ENCODE peak calls at places on chromosomes 5 and 9, in seven cellular contexts. One of them, this sample, is unnamed.

GRCh38 chr5:38118080-38118479 is 140.3 kb upstream of the EGFLAM start:
- DNase-seq in endothelial cell of umbilical vein: no peak
- DNase-seq in suprapubic skin: no peak
- DNase-seq in pancreas: no peak
- DNase-seq in CD4-positive, alpha-beta memory T cell: no peak
- DNase-seq in CD4-positive, CD25-positive, alpha-beta regulatory T cell: no peak
- DNase-seq in upper lobe of right lung: no peak
- DNase-seq in this sample: no peak

GRCh38 chr9:27195191-27195590 is 86.2 kb downstream of the TEK start:
- DNase-seq in upper lobe of right lung: no peak
- DNase-seq in endothelial cell of umbilical vein: no peak
- DNase-seq in pancreas: no peak
- DNase-seq in CD4-positive, alpha-beta memory T cell: no peak
- DNase-seq in suprapubic skin: no peak
- DNase-seq in CD4-positive, CD25-positive, alpha-beta regulatory T cell: no peak
- DNase-seq in this sample: no peak

GRCh38 chr5:143106175-143106574 is 297.3 kb downstream of the NR3C1 start:
- DNase-seq in CD4-positive, alpha-beta memory T cell: no peak
- DNase-seq in suprapubic skin: no peak
- DNase-seq in endothelial cell of umbilical vein: peak; percentile 79
- DNase-seq in upper lobe of right lung: no peak
- DNase-seq in CD4-positive, CD25-positive, alpha-beta regulatory T cell: no peak
- DNase-seq in pancreas: peak; percentile 73
- DNase-seq in this sample: peak; percentile 51

GRCh38 chr9:22528485-22528884 is 81.9 kb downstream of the DMRTA1 start:
- DNase-seq in suprapubic skin: no peak
- DNase-seq in CD4-positive, alpha-beta memory T cell: no peak
- DNase-seq in upper lobe of right lung: no peak
- DNase-seq in pancreas: no peak
- DNase-seq in endothelial cell of umbilical vein: no peak
- DNase-seq in CD4-positive, CD25-positive, alpha-beta regulatory T cell: no peak
- DNase-seq in this sample: no peak

GRCh38 chr5:62593331-62593730 is 14.7 kb downstream of the LRRC70 start:
- DNase-seq in CD4-positive, CD25-positive, alpha-beta regulatory T cell: no peak
- DNase-seq in endothelial cell of umbilical vein: peak; percentile 44
- DNase-seq in upper lobe of right lung: no peak
- DNase-seq in suprapubic skin: no peak
- DNase-seq in CD4-positive, alpha-beta memory T cell: no peak
- DNase-seq in pancreas: no peak
- DNase-seq in this sample: no peak

GRCh38 chr5:77086611-77087483 is at the start of gene ZBED3:
- DNase-seq in CD4-positive, alpha-beta memory T cell: peak; percentile 74
- DNase-seq in pancreas: peak; percentile 82
- DNase-seq in endothelial cell of umbilical vein: peak; percentile 83
- DNase-seq in CD4-positive, CD25-positive, alpha-beta regulatory T cell: peak; percentile 61
- DNase-seq in suprapubic skin: peak; percentile 83
- DNase-seq in upper lobe of right lung: peak; percentile 91
- DNase-seq in this sample: peak; percentile 89

GRCh38 chr9:121876212-121876611 is 216.9 kb downstream of the TTLL11 start:
- DNase-seq in CD4-positive, CD25-positive, alpha-beta regulatory T cell: no peak
- DNase-seq in pancreas: no peak
- DNase-seq in CD4-positive, alpha-beta memory T cell: no peak
- DNase-seq in endothelial cell of umbilical vein: no peak
- DNase-seq in suprapubic skin: no peak
- DNase-seq in upper lobe of right lung: no peak
- DNase-seq in this sample: no peak

GRCh38 chr5:157505496-157505895 is 45.5 kb downstream of the NIPAL4 start:
- DNase-seq in CD4-positive, alpha-beta memory T cell: no peak
- DNase-seq in pancreas: no peak
- DNase-seq in CD4-positive, CD25-positive, alpha-beta regulatory T cell: no peak
- DNase-seq in upper lobe of right lung: no peak
- DNase-seq in endothelial cell of umbilical vein: no peak
- DNase-seq in suprapubic skin: no peak
- DNase-seq in this sample: no peak

GRCh38 chr9:90873422-90873821 is 71.8 kb downstream of the SYK start:
- DNase-seq in CD4-positive, CD25-positive, alpha-beta regulatory T cell: no peak
- DNase-seq in pancreas: no peak
- DNase-seq in suprapubic skin: no peak
- DNase-seq in endothelial cell of umbilical vein: no peak
- DNase-seq in CD4-positive, alpha-beta memory T cell: no peak
- DNase-seq in upper lobe of right lung: no peak
- DNase-seq in this sample: no peak

GRCh38 chr5:165201364-165202143 is 1696.1 kb downstream of the MAT2B start:
- DNase-seq in upper lobe of right lung: no peak
- DNase-seq in CD4-positive, CD25-positive, alpha-beta regulatory T cell: no peak
- DNase-seq in suprapubic skin: no peak
- DNase-seq in endothelial cell of umbilical vein: no peak
- DNase-seq in pancreas: no peak
- DNase-seq in CD4-positive, alpha-beta memory T cell: no peak
- DNase-seq in this sample: no peak

GRCh38 chr5:72525816-72526215 is 18.6 kb upstream of the ZNF366 start:
- DNase-seq in pancreas: no peak
- DNase-seq in CD4-positive, alpha-beta memory T cell: no peak
- DNase-seq in upper lobe of right lung: no peak
- DNase-seq in endothelial cell of umbilical vein: no peak
- DNase-seq in CD4-positive, CD25-positive, alpha-beta regulatory T cell: no peak
- DNase-seq in suprapubic skin: no peak
- DNase-seq in this sample: no peak

GRCh38 chr5:56814361-56814962 is 887 bp upstream of the MAP3K1 start:
- DNase-seq in CD4-positive, CD25-positive, alpha-beta regulatory T cell: peak; percentile 62
- DNase-seq in suprapubic skin: no peak
- DNase-seq in endothelial cell of umbilical vein: peak; percentile 49
- DNase-seq in upper lobe of right lung: peak; percentile 76
- DNase-seq in CD4-positive, alpha-beta memory T cell: peak; percentile 62
- DNase-seq in pancreas: peak; percentile 29
- DNase-seq in this sample: no peak

GRCh38 chr9:129567842-129568559 is 52.9 kb downstream of the C9orf50 start:
- DNase-seq in endothelial cell of umbilical vein: peak; percentile 30
- DNase-seq in CD4-positive, CD25-positive, alpha-beta regulatory T cell: no peak
- DNase-seq in suprapubic skin: no peak
- DNase-seq in CD4-positive, alpha-beta memory T cell: no peak
- DNase-seq in upper lobe of right lung: peak; percentile 73
- DNase-seq in pancreas: peak; percentile 54
- DNase-seq in this sample: no peak

GRCh38 chr9:133995012-133995896 is 3.1 kb upstream of the VAV2 start:
- DNase-seq in suprapubic skin: no peak
- DNase-seq in upper lobe of right lung: peak; percentile 54
- DNase-seq in pancreas: no peak
- DNase-seq in CD4-positive, alpha-beta memory T cell: no peak
- DNase-seq in endothelial cell of umbilical vein: no peak
- DNase-seq in CD4-positive, CD25-positive, alpha-beta regulatory T cell: no peak
- DNase-seq in this sample: no peak

GRCh38 chr9:107945961-107946360 is 456.4 kb upstream of the KLF4 start:
- DNase-seq in endothelial cell of umbilical vein: no peak
- DNase-seq in pancreas: no peak
- DNase-seq in suprapubic skin: no peak
- DNase-seq in CD4-positive, CD25-positive, alpha-beta regulatory T cell: no peak
- DNase-seq in upper lobe of right lung: no peak
- DNase-seq in CD4-positive, alpha-beta memory T cell: no peak
- DNase-seq in this sample: no peak

GRCh38 chr9:21455320-21455719 is 15.1 kb downstream of the IFNA1 start:
- DNase-seq in CD4-positive, CD25-positive, alpha-beta regulatory T cell: peak; percentile 36
- DNase-seq in CD4-positive, alpha-beta memory T cell: peak; percentile 44
- DNase-seq in endothelial cell of umbilical vein: peak; percentile 24
- DNase-seq in upper lobe of right lung: no peak
- DNase-seq in suprapubic skin: no peak
- DNase-seq in pancreas: no peak
- DNase-seq in this sample: peak; percentile 24

GRCh38 chr5:109612278-109612905 is 77.3 kb upstream of the MAN2A1 start:
- DNase-seq in CD4-positive, CD25-positive, alpha-beta regulatory T cell: no peak
- DNase-seq in upper lobe of right lung: no peak
- DNase-seq in suprapubic skin: no peak
- DNase-seq in endothelial cell of umbilical vein: no peak
- DNase-seq in CD4-positive, alpha-beta memory T cell: no peak
- DNase-seq in pancreas: no peak
- DNase-seq in this sample: no peak
- H3K4me1 ChIP-seq in CD4-positive, CD25-positive, alpha-beta regulatory T cell: no peaks in the 10 kb centered on the region
- H3K4me1 ChIP-seq in upper lobe of right lung: no peaks in the 10 kb centered on the region
- H3K4me1 ChIP-seq in suprapubic skin: peaks cover 6% of the 10 kb centered on the region
- H3K4me1 ChIP-seq in endothelial cell of umbilical vein: no peaks in the 10 kb centered on the region
- H3K4me1 ChIP-seq in CD4-positive, alpha-beta memory T cell: no peaks in the 10 kb centered on the region
- H3K4me1 ChIP-seq in pancreas: no peaks in the 10 kb centered on the region
- H3K4me1 ChIP-seq in this sample: no peaks in the 10 kb centered on the region

DNA sequence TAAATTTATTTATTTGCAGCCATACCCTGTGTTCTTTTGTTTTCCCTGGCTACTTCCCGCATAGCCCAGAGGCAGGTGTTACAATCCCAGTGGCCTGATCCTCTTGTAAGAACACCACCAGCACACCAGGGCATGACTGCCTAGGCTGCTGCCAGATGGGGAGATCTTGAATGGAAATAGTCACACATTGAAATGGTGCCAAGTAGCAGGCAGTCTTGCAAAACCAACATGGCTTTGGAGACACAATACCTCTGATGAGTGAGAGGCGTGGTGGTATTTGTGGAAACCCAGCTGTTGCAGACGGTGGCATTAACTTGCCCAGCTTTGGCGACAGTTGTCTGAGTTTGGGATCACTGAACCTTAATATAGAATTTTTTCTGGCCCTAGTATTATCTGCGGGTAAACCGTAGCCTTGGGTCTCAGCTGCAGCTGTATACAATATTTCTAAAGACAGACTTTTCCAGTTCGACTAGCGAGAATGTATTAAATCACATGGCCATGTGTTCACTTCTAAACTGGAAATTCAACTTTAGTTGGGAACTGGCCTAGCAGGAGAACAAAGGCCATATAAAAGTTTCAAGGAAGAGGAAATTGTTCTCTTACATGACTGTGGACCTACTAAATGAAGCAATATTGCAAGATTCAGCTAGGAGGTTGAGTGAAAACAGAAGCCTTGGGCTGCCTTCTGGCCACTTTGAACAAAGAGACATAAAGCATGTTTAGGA is 277.0 kb downstream of the SMARCA2 start:
- DNase-seq in suprapubic skin: no peak
- DNase-seq in upper lobe of right lung: no peak
- DNase-seq in pancreas: no peak
- DNase-seq in endothelial cell of umbilical vein: no peak
- DNase-seq in CD4-positive, alpha-beta memory T cell: no peak
- DNase-seq in CD4-positive, CD25-positive, alpha-beta regulatory T cell: no peak
- DNase-seq in this sample: no peak
- H3K4me1 ChIP-seq in suprapubic skin: peaks cover 9% of the 10 kb centered on the region
- H3K4me1 ChIP-seq in upper lobe of right lung: no peaks in the 10 kb centered on the region
- H3K4me1 ChIP-seq in pancreas: no peaks in the 10 kb centered on the region
- H3K4me1 ChIP-seq in endothelial cell of umbilical vein: no peaks in the 10 kb centered on the region
- H3K4me1 ChIP-seq in CD4-positive, alpha-beta memory T cell: no peaks in the 10 kb centered on the region
- H3K4me1 ChIP-seq in CD4-positive, CD25-positive, alpha-beta regulatory T cell: no peaks in the 10 kb centered on the region
- H3K4me1 ChIP-seq in this sample: no peaks in the 10 kb centered on the region

GRCh38 chr5:52994266-52994665 is 5.1 kb downstream of the ITGA2 start:
- DNase-seq in suprapubic skin: no peak
- DNase-seq in endothelial cell of umbilical vein: no peak
- DNase-seq in CD4-positive, CD25-positive, alpha-beta regulatory T cell: no peak
- DNase-seq in upper lobe of right lung: no peak
- DNase-seq in pancreas: no peak
- DNase-seq in CD4-positive, alpha-beta memory T cell: no peak
- DNase-seq in this sample: no peak

GRCh38 chr5:52995914-52996313 is 6.8 kb downstream of the ITGA2 start:
- DNase-seq in endothelial cell of umbilical vein: no peak
- DNase-seq in suprapubic skin: no peak
- DNase-seq in CD4-positive, alpha-beta memory T cell: no peak
- DNase-seq in CD4-positive, CD25-positive, alpha-beta regulatory T cell: no peak
- DNase-seq in pancreas: no peak
- DNase-seq in upper lobe of right lung: no peak
- DNase-seq in this sample: no peak

GRCh38 chr5:52993367-52993766 is 4.2 kb downstream of the ITGA2 start:
- DNase-seq in pancreas: no peak
- DNase-seq in CD4-positive, alpha-beta memory T cell: no peak
- DNase-seq in upper lobe of right lung: no peak
- DNase-seq in suprapubic skin: no peak
- DNase-seq in endothelial cell of umbilical vein: no peak
- DNase-seq in CD4-positive, CD25-positive, alpha-beta regulatory T cell: no peak
- DNase-seq in this sample: no peak

GRCh38 chr5:52996966-52997365 is 7.8 kb downstream of the ITGA2 start:
- DNase-seq in suprapubic skin: no peak
- DNase-seq in pancreas: no peak
- DNase-seq in CD4-positive, alpha-beta memory T cell: no peak
- DNase-seq in upper lobe of right lung: no peak
- DNase-seq in endothelial cell of umbilical vein: no peak
- DNase-seq in CD4-positive, CD25-positive, alpha-beta regulatory T cell: no peak
- DNase-seq in this sample: no peak

GRCh38 chr5:52995095-52995494 is 5.9 kb downstream of the ITGA2 start:
- DNase-seq in endothelial cell of umbilical vein: no peak
- DNase-seq in CD4-positive, CD25-positive, alpha-beta regulatory T cell: no peak
- DNase-seq in CD4-positive, alpha-beta memory T cell: no peak
- DNase-seq in suprapubic skin: no peak
- DNase-seq in upper lobe of right lung: no peak
- DNase-seq in pancreas: no peak
- DNase-seq in this sample: no peak
- H3K4me1 ChIP-seq in endothelial cell of umbilical vein: peaks cover 32% of the 10 kb centered on the region
- H3K4me1 ChIP-seq in CD4-positive, CD25-positive, alpha-beta regulatory T cell: peaks cover 2% of the 10 kb centered on the region
- H3K4me1 ChIP-seq in CD4-positive, alpha-beta memory T cell: peaks cover 3% of the 10 kb centered on the region
- H3K4me1 ChIP-seq in suprapubic skin: peaks cover 27% of the 10 kb centered on the region
- H3K4me1 ChIP-seq in upper lobe of right lung: peaks cover 4% of the 10 kb centered on the region
- H3K4me1 ChIP-seq in pancreas: peaks cover 5% of the 10 kb centered on the region
- H3K4me1 ChIP-seq in this sample: peaks cover 11% of the 10 kb centered on the region

GRCh38 chr5:65721050-65721774 is 697 bp downstream of the SGTB start:
- DNase-seq in pancreas: peak; percentile 28
- DNase-seq in endothelial cell of umbilical vein: peak; percentile 74
- DNase-seq in CD4-positive, alpha-beta memory T cell: peak; percentile 39
- DNase-seq in CD4-positive, CD25-positive, alpha-beta regulatory T cell: peak; percentile 44
- DNase-seq in suprapubic skin: peak; percentile 81
- DNase-seq in upper lobe of right lung: peak; percentile 69
- DNase-seq in this sample: peak; percentile 18

GRCh38 chr5:65722575-65723424 is 795 bp downstream of the NLN start:
- DNase-seq in endothelial cell of umbilical vein: peak; percentile 55
- DNase-seq in CD4-positive, CD25-positive, alpha-beta regulatory T cell: peak; percentile 13
- DNase-seq in pancreas: peak; percentile 6
- DNase-seq in CD4-positive, alpha-beta memory T cell: no peak
- DNase-seq in upper lobe of right lung: no peak
- DNase-seq in suprapubic skin: no peak
- DNase-seq in this sample: peak; percentile 6

GRCh38 chr5:65721775-65722574 is at the start of the genes NLN and SGTB:
- DNase-seq in suprapubic skin: peak; percentile 86
- DNase-seq in CD4-positive, CD25-positive, alpha-beta regulatory T cell: peak; percentile 81
- DNase-seq in pancreas: peak; percentile 77
- DNase-seq in upper lobe of right lung: peak; percentile 93
- DNase-seq in endothelial cell of umbilical vein: peak; percentile 88
- DNase-seq in CD4-positive, alpha-beta memory T cell: peak; percentile 78
- DNase-seq in this sample: peak; percentile 77

DNA sequence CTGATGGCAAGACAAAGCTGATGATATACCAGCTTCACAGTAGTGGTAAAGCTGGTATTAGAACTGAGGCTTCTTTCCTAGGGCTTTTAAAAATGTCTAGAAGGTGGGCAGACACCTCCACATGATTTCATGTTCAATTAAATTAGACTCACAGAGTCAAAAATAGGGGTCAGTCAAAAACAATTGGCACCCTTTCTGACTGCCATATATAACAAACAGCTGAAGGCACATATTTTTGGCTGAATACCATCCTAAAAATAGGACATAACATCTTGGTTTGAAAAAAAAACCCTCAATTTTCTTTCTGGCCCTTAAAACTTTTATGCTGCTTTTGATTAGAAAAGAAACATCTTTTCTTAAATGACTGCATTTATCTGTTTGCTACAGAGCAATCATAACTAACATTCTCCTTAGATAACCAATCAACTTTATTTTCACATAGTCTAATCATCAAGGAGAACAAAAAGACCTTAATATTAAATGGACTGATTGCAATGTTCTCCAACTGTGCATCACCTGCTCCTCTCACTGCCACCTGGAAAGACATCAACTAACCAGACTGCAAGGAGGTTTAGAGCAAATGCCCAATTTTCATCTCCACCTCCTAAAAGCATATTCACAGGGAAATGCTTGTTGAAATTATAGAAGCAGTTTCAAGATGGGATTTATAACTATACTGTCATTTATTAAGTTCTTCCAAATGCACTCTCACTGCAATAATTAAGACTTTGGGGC is 3.2 kb downstream of the SGTB start:
- DNase-seq in CD4-positive, alpha-beta memory T cell: no peak
- DNase-seq in upper lobe of right lung: no peak
- DNase-seq in CD4-positive, CD25-positive, alpha-beta regulatory T cell: no peak
- DNase-seq in suprapubic skin: no peak
- DNase-seq in pancreas: no peak
- DNase-seq in endothelial cell of umbilical vein: no peak
- DNase-seq in this sample: no peak
- H3K4me1 ChIP-seq in CD4-positive, alpha-beta memory T cell: peaks cover 76% of the 10 kb centered on the region
- H3K4me1 ChIP-seq in upper lobe of right lung: no peaks in the 10 kb centered on the region
- H3K4me1 ChIP-seq in CD4-positive, CD25-positive, alpha-beta regulatory T cell: peaks cover 58% of the 10 kb centered on the region
- H3K4me1 ChIP-seq in suprapubic skin: peaks cover 20% of the 10 kb centered on the region
- H3K4me1 ChIP-seq in pancreas: peaks cover 4% of the 10 kb centered on the region
- H3K4me1 ChIP-seq in endothelial cell of umbilical vein: peaks cover 10% of the 10 kb centered on the region
- H3K4me1 ChIP-seq in this sample: no peaks in the 10 kb centered on the region

This sample was measured in small intestine.